ENCODE peak calls at places on chromosome 22, in nine cellular contexts. R, Q, M, B, K, S, G, N and J are unnamed samples.

GRCh38 chr22:22767876-22768602 is 119.6 kb upstream of the IGLL5 start:
- DNase-seq in B (no peak), M (no peak), G (no peak), R (peak; percentile 70), S (no peak), Q (no peak), N (no peak), K (no peak), J (peak; percentile 64)

GRCh38 chr22:32911526-32911925 is 110.0 kb downstream of the TIMP3 start:
- DNase-seq in M (no peak), B (no peak), N (no peak), S (no peak), G (no peak), Q (no peak), R (no peak), K (no peak), J (no peak)

GRCh38 chr22:17102297-17102667 is 17.5 kb downstream of the IL17RA start:
- DNase-seq in K (no peak), Q (no peak), S (no peak), M (no peak), R (no peak), B (no peak), G (peak; percentile 36), N (no peak), J (no peak)

GRCh38 chr22:28951969-28952521 is 68.7 kb downstream of the ZNRF3 start:
- DNase-seq in R (no peak), G (peak; percentile 49), M (no peak), S (peak; percentile 80), B (no peak), K (no peak), Q (peak; percentile 50), N (peak; percentile 65), J (no peak)

GRCh38 chr22:38271927-38272372 is 860 bp downstream of the TMEM184B start:
- DNase-seq in G (no peak), M (peak; percentile 70), R (peak; percentile 60), Q (no peak), N (no peak), B (no peak), S (no peak), K (peak; percentile 49), J (no peak)

GRCh38 chr22:45007946-45008852 is 1.6 kb downstream of the PHF21B start:
- DNase-seq in N (no peak), Q (peak; percentile 68), G (no peak), B (no peak), S (peak; percentile 27), K (no peak), M (no peak), R (peak; percentile 60), J (no peak)

GRCh38 chr22:23179381-23180294 is 671 bp upstream of the BCR start:
- DNase-seq in R (no peak), K (no peak), G (no peak), N (no peak), B (peak; percentile 60), Q (peak; percentile 59), M (peak; percentile 58), S (no peak), J (no peak)

GRCh38 chr22:42214625-42215415 is 55.6 kb downstream of the TCF20 start:
- DNase-seq in B (no peak), N (no peak), M (no peak), K (no peak), R (no peak), Q (no peak), S (peak; percentile 58), G (no peak), J (no peak)

GRCh38 chr22:20584872-20585639 is 77.6 kb downstream of the MED15 start:
- DNase-seq in N (no peak), M (peak; percentile 28), G (no peak), K (no peak), R (no peak), Q (no peak), B (no peak), S (no peak), J (no peak)

DNA sequence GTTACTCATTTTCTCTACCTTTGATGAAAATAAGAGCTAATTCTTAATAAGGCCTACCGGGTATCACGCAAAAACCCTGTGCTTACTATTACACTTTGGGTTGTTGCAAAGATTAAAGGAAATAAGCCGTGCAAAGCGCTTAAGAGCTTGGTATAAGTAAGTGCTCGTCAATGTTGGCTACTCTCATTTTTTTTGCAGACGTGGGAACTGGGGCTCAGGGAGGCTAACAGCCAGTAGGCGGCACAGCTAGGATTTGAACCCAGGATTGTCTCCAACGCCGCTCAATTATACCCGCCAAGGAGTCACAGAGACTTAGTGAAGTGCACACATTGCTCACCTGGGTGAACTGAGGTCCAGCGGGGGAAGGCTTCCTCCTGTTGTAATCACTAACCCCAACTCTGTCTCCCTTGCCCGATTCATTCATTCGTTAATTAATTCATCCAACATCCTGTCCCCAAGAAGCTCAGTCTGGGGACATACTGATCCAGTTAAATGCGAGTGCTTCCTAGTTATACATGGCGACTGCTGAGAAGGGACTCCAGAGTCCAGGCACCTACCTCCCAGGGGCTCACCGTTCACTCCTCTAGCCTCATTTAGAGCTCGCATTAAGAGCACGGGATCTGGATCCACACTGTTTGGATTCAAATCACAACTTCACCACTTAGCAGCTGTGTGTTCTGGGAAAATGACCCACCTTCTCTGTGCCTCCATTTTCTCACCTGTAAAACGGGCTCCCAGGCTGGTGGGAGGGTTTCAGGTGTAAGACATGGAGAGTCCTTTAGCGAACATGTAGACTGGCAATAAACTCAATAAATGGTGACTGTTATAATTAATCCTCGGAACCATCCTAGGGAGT is 869 bp upstream of the MTFP1 start:
- DNase-seq in K (no peak), R (peak; percentile 48), M (no peak), N (no peak), Q (no peak), B (peak; percentile 44), G (no peak), S (no peak), J (no peak)
- TF ChIP-seq CTCF in K (no peak), R (no peak), M (no peak), N (no peak), Q (no peak), B (peak; percentile 38), G (peak; percentile 3), S (no peak), J (no peak)

GRCh38 chr22:27886843-27887151 is 32.3 kb downstream of the PITPNB start:
- DNase-seq in K (no peak), S (no peak), Q (no peak), N (no peak), B (no peak), R (no peak), G (no peak), M (no peak), J (no peak)
- TF ChIP-seq CTCF in K (no peak), S (no peak), Q (no peak), N (no peak), B (peak; percentile 51), R (no peak), G (no peak), M (no peak), J (no peak)

GRCh38 chr22:46761539-46762237 is 762 bp upstream of the TBC1D22A start:
- DNase-seq in N (no peak), K (no peak), G (no peak), S (no peak), B (peak; percentile 37), M (peak; percentile 6), Q (peak; percentile 8), R (no peak), J (no peak)

GRCh38 chr22:46761017-46761416 is 1.4 kb upstream of the TBC1D22A start:
- DNase-seq in R (no peak), K (no peak), M (peak; percentile 12), Q (no peak), B (no peak), N (no peak), S (no peak), G (no peak), J (no peak)

GRCh38 chr22:46763051-46763705 is 728 bp downstream of the TBC1D22A start:
- DNase-seq in K (no peak), M (peak; percentile 48), R (no peak), Q (no peak), B (peak; percentile 86), G (peak; percentile 31), S (peak; percentile 57), N (no peak), J (no peak)

GRCh38 chr22:46764140-46764680 is 1.8 kb downstream of the TBC1D22A start:
- DNase-seq in Q (no peak), K (no peak), B (no peak), M (no peak), G (no peak), S (no peak), R (no peak), N (no peak), J (no peak)

GRCh38 chr22:46762238-46763050 is at the start of gene TBC1D22A:
- DNase-seq in N (peak; percentile 89), R (peak; percentile 94), B (peak; percentile 96), G (peak; percentile 94), S (peak; percentile 94), Q (peak; percentile 97), M (peak; percentile 96), K (peak; percentile 92), J (peak; percentile 97)
- TF ChIP-seq CTCF in N (peak; percentile 23), R (no peak), B (no peak), G (no peak), S (no peak), Q (no peak), M (no peak), K (no peak), J (no peak)

GRCh38 chr22:25050566-25050965 is 98.0 kb downstream of the KIAA1671 start:
- DNase-seq in S (no peak), G (no peak), Q (no peak), B (no peak), M (no peak), K (no peak), N (no peak), R (no peak), J (no peak)

GRCh38 chr22:25049770-25050169 is 97.3 kb downstream of the KIAA1671 start:
- DNase-seq in G (no peak), K (no peak), Q (no peak), M (no peak), B (no peak), S (no peak), R (no peak), N (no peak), J (no peak)

GRCh38 chr22:25053153-25053805 is 100.8 kb downstream of the KIAA1671 start:
- DNase-seq in S (no peak), M (no peak), Q (no peak), R (no peak), N (peak; percentile 63), B (no peak), G (no peak), K (no peak), J (no peak)

GRCh38 chr22:25051073-25051472 is 98.6 kb downstream of the KIAA1671 start:
- DNase-seq in Q (no peak), K (no peak), G (no peak), B (no peak), M (no peak), N (no peak), S (no peak), R (peak; percentile 52), J (no peak)

DNA sequence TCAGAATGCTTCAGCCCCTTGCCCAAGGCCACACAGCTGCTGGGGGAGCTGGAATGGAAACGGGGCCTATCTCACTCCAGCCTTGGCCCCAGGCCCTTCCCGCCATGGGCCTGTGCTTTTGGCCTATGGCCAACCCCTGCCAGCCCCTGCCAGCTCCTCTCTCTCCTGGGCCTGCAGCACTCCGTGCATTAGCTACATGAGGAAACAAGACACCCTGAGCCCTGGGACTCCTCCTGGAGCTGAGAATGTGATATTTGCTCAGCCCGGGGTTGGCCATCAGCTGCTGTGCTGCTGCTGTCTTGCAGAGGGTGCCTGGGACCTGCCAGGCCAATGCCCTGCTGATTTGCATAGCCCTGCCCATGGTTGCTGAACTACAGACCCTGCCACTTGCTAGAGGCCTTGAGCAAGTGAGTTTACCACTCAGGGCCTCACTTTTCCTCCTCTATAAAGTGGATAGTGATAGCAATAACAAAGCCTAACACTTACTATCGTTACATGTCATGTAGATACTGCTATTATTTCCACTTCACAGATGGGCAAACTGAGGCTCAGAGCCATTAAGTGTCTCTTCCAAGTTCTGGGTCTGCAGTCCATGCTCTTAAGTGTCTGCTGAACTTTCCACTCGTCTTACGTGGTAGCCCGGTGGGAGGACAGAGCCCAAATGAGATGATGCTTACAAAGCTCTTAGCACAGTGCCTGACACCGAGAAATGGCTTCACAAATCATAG is 99.6 kb downstream of the KIAA1671 start:
- DNase-seq in R (no peak), Q (no peak), K (no peak), S (no peak), N (peak; percentile 8), B (no peak), G (no peak), M (no peak), J (no peak)
- TF ChIP-seq CTCF in R (no peak), Q (no peak), K (no peak), S (no peak), N (no peak), B (no peak), G (no peak), M (no peak), J (no peak)